ENCODE peak calls at places on chromosomes 7 and 10, in four cellular contexts. L is body of pancreas, V is cardiac muscle cell, H is H9. W is an unnamed sample.

GRCh38 chr7:47091141-47091540 is 490.8 kb downstream of the TNS3 start:
- DNase-seq in H (no peak), V (no peak), L (no peak), W (no peak)

GRCh38 chr10:58919927-58920654 is 256.4 kb upstream of the PHYHIPL start:
- DNase-seq in V (no peak), H (no peak), L (no peak), W (no peak)

GRCh38 chr10:78441704-78442103 is 408.0 kb downstream of the RPS24 start:
- DNase-seq in V (no peak), H (peak; percentile 8), L (no peak), W (no peak)

GRCh38 chr7:149561072-149561471 is 63.5 kb upstream of the ZNF746 start:
- DNase-seq in V (no peak), H (no peak), L (no peak), W (no peak)

GRCh38 chr7:102064361-102065025 is 222.2 kb upstream of the SH2B2 start:
- DNase-seq in H (no peak), L (no peak), V (no peak), W (no peak)

GRCh38 chr10:93437946-93438795 is 44.0 kb downstream of the MYOF start:
- DNase-seq in L (no peak), V (no peak), H (peak; percentile 52), W (no peak)

GRCh38 chr10:1195828-1196227 is 139.6 kb downstream of the WDR37 start:
- DNase-seq in V (no peak), H (peak; percentile 50), L (no peak), W (no peak)

GRCh38 chr7:73718438-73718881 is 1.0 kb downstream of the STX1A start:
- DNase-seq in L (no peak), H (no peak), V (no peak), W (no peak)

GRCh38 chr10:64271983-64272382 is 750.8 kb downstream of the REEP3 start:
- DNase-seq in H (no peak), L (no peak), V (no peak), W (no peak)

GRCh38 chr10:43362191-43362839 is 9.1 kb upstream of the FXYD4 start:
- DNase-seq in L (peak; percentile 99), V (peak; percentile 95), H (peak; percentile 99), W (peak; percentile 94)

GRCh38 chr10:126564297-126564888 is 106.1 kb downstream of the C10orf90 start:
- DNase-seq in H (no peak), V (no peak), L (no peak), W (no peak)

GRCh38 chr7:122845286-122845685 is 41.0 kb downstream of the CADPS2 start:
- DNase-seq in H (no peak), V (no peak), L (no peak), W (no peak)

GRCh38 chr7:106126170-106126938 is 14.2 kb upstream of the SYPL1 start:
- DNase-seq in L (no peak), H (no peak), V (no peak), W (no peak)

GRCh38 chr7:10412426-10413019 is 561.1 kb upstream of the PHF14 start:
- DNase-seq in L (peak; percentile 34), V (peak; percentile 65), H (no peak), W (no peak)

GRCh38 chr7:98223898-98224700 is 12.9 kb downstream of the BHLHA15 start:
- DNase-seq in H (no peak), V (no peak), L (no peak), W (no peak)

GRCh38 chr7:15603124-15603523 is 41.3 kb upstream of the AGMO start:
- DNase-seq in V (no peak), H (no peak), L (no peak), W (no peak)

GRCh38 chr10:21810582-21811244 is 192.8 kb downstream of the DNAJC1 start:
- DNase-seq in L (no peak), V (no peak), H (no peak), W (no peak)

GRCh38 chr7:127066974-127067373 is 185.8 kb downstream of the GRM8 start:
- DNase-seq in H (peak; percentile 56), V (peak; percentile 25), L (no peak), W (no peak)

GRCh38 chr7:87851242-87851641 is 24.9 kb downstream of the SLC25A40 start:
- DNase-seq in L (no peak), H (no peak), V (no peak), W (no peak)

GRCh38 chr10:129888784-129889616 is 75.1 kb downstream of the EBF3 start:
- DNase-seq in H (peak; percentile 93), L (peak; percentile 47), V (peak; percentile 70), W (no peak)

GRCh38 chr10:100637785-100638184 is 102.0 kb downstream of the HIF1AN start:
- DNase-seq in L (no peak), H (peak; percentile 90), V (peak; percentile 46), W (no peak)

GRCh38 chr7:151310578-151310977 is 31.0 kb upstream of the NUB1 start:
- DNase-seq in L (no peak), H (no peak), V (peak; percentile 12), W (no peak)

GRCh38 chr10:6563075-6563474 is 17.0 kb downstream of the PRKCQ start:
- DNase-seq in L (no peak), H (no peak), V (no peak), W (no peak)

GRCh38 chr7:85595639-85596268 is 408.9 kb upstream of the SEMA3D start:
- DNase-seq in V (peak; percentile 11), L (no peak), H (no peak), W (no peak)

GRCh38 chr10:87657370-87657769 is 2.3 kb upstream of the PAPSS2 start:
- DNase-seq in L (no peak), V (no peak), H (no peak), W (no peak)

GRCh38 chr10:22245567-22245966 is 27.8 kb upstream of the EBLN1 start:
- DNase-seq in L (no peak), V (no peak), H (no peak), W (no peak)

GRCh38 chr7:93145324-93145723 is 2.9 kb downstream of the SAMD9L start:
- DNase-seq in V (no peak), H (no peak), L (no peak), W (no peak)

GRCh38 chr7:156115582-156115981 is 303.3 kb upstream of the SHH start:
- DNase-seq in V (no peak), H (no peak), L (no peak), W (no peak)

GRCh38 chr7:131502810-131503545 is 53.5 kb downstream of the PODXL start:
- DNase-seq in L (no peak), V (peak; percentile 58), H (no peak), W (no peak)

GRCh38 chr10:20406607-20407188 is 490.4 kb downstream of the NEBL start:
- DNase-seq in V (no peak), H (no peak), L (no peak), W (no peak)

GRCh38 chr7:47326220-47326619 is 255.7 kb downstream of the TNS3 start:
- DNase-seq in L (peak; percentile 7), V (no peak), H (no peak), W (no peak)

GRCh38 chr7:140924019-140924820 is 509 bp downstream of the BRAF start:
- DNase-seq in H (peak; percentile 84), L (peak; percentile 78), V (peak; percentile 82), W (peak; percentile 84)

GRCh38 chr10:43258922-43259247 is 8.0 kb downstream of the RASGEF1A start:
- DNase-seq in H (no peak), V (no peak), L (no peak), W (no peak)

GRCh38 chr7:44965937-44966730 is 12.7 kb downstream of the MYO1G start:
- DNase-seq in L (no peak), V (no peak), H (peak; percentile 21), W (peak; percentile 66)

GRCh38 chr7:44966731-44967538 is 11.9 kb downstream of the MYO1G start:
- DNase-seq in L (no peak), H (peak; percentile 24), V (no peak), W (no peak)

GRCh38 chr7:44969701-44970494 is 8.9 kb downstream of the MYO1G start:
- DNase-seq in L (no peak), H (peak; percentile 18), V (no peak), W (no peak)

GRCh38 chr7:44969049-44969700 is 9.6 kb downstream of the MYO1G start:
- DNase-seq in H (no peak), V (no peak), L (no peak), W (no peak)

DNA sequence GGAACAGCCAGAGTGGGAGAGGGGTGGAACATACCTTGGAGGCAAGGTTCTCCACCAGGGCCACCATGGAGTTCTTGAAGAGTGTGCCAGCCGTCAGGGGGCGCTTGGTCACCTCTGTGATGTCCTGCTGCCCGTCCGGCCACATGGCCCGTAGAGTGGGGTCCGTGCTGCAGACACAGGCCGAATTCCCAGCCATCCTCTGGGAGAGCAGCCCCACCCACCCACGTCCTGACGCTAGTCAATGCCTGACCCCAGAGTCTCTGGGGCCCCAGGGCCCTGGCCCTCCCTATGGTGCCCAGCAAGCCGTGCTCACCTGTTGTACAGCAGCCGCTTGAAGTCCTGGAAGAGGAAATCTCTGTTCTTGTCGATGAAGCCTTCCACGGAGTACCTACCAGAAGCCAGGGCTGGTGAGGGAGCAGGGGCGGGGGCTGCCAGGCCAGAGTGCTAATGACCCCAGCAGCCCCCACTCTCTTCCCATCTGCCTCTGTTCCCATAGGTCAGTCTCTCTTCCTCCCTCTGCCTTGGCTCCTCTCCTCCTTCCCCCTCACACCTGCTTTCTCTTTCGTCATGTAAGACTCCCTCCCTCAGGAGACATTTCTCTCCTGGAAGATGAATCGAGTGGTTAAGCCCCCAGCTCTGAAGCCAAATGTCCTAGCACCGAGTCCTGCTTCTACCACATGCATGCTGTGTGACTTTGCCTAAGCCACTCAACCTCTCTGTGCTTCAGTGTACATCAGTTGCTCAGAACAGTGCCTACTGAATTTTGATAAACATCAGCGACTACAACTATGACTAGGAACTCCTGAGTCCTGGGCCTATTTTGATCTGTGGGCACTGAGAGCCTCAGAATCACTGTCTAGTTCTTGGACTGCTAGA is 11.0 kb downstream of the MYO1G start:
- DNase-seq in V (peak; percentile 77), H (peak; percentile 78), L (peak; percentile 49), W (no peak)
- TF ChIP-seq CTCF in V (peak; percentile 39), H (peak; percentile 60), L (peak; percentile 40), W (peak; percentile 49)

GRCh38 chr7:137235434-137235833 is 108.1 kb downstream of the PTN start:
- DNase-seq in L (no peak), V (no peak), H (no peak), W (no peak)

GRCh38 chr7:137231167-137231566 is 112.4 kb downstream of the PTN start:
- DNase-seq in L (no peak), V (no peak), H (no peak), W (no peak)
- TF ChIP-seq CTCF in L (no peak), V (no peak), H (no peak), W (no peak)

GRCh38 chr10:71780722-71781121 is 7.4 kb upstream of the VSIR start:
- DNase-seq in H (no peak), L (no peak), V (no peak), W (no peak)
- TF ChIP-seq CTCF in H (peak; percentile 31), L (no peak), V (no peak), W (no peak)

GRCh38 chr10:104300736-104301292 is 31.8 kb downstream of the GSTO2 start:
- DNase-seq in H (no peak), V (no peak), L (peak; percentile 60), W (no peak)
- TF ChIP-seq CTCF in H (no peak), V (no peak), L (peak; percentile 30), W (no peak)

GRCh38 chr7:2220030-2220429 is 12.7 kb downstream of the MAD1L1 start:
- DNase-seq in H (no peak), V (no peak), L (no peak), W (no peak)
- TF ChIP-seq CTCF in H (no peak), V (no peak), L (no peak), W (no peak)

DNA sequence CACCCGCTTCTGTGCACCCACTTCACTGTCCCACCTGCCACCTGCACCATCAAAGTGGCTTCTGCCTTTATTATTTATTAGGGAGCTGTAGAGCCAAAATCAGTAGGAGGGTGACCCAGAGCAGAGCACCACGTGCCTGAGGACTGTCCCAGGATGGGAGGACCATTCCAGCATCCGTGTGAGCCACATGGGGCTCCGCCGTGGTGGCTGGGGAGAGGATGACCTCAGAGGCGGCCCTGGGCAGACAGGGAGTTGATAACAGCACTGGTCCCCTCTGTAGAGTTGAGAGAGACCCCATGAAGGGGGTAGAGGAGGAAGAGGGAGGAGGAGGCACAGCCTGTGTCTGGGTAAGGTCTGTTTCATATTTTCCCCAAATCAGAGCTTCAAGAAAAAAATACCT is 8.7 kb upstream of the DPYSL4 start:
- DNase-seq in L (no peak), V (no peak), H (no peak), W (no peak)
- TF ChIP-seq CTCF in L (no peak), V (no peak), H (no peak), W (no peak)

W was measured in type B pancreatic cell.